ENCODE peak calls at places on chromosomes 7 and 10, in eight cellular contexts. B, N, V, A, R, S, U and J are unnamed samples.

GRCh38 chr7:135169141-135169935 is 1.2 kb downstream of the CYREN start:
- DNase-seq in S (no peak), V (no peak), B (peak; percentile 88), R (peak; percentile 46), A (no peak), U (peak; percentile 82), N (peak; percentile 65), J (no peak)

GRCh38 chr7:99644436-99644835 is 27.7 kb downstream of the ZSCAN25 start:
- DNase-seq in S (no peak), A (no peak), U (no peak), N (no peak), R (no peak), B (no peak), V (no peak), J (no peak)

GRCh38 chr7:14419554-14419953 is 430.1 kb upstream of the ETV1 start:
- DNase-seq in N (no peak), S (no peak), A (no peak), U (no peak), V (no peak), R (no peak), B (no peak), J (no peak)

GRCh38 chr10:16896993-16897392 is 79.8 kb upstream of the RSU1 start:
- DNase-seq in N (no peak), U (no peak), V (no peak), A (no peak), B (no peak), R (no peak), S (no peak), J (no peak)

GRCh38 chr10:122692744-122693143 is 6.9 kb downstream of the C10orf120 start:
- DNase-seq in V (no peak), S (no peak), R (no peak), N (no peak), B (no peak), U (no peak), A (no peak), J (no peak)

GRCh38 chr10:133213641-133214467 is 16.2 kb upstream of the UTF1 start:
- DNase-seq in R (no peak), B (no peak), N (no peak), V (no peak), U (no peak), A (no peak), S (no peak), J (no peak)

GRCh38 chr7:88700725-88701124 is 58.8 kb upstream of the ZNF804B start:
- DNase-seq in N (no peak), S (no peak), A (no peak), R (no peak), U (no peak), V (no peak), B (no peak), J (no peak)

GRCh38 chr7:152307902-152308301 is 127.9 kb downstream of the KMT2C start:
- DNase-seq in V (no peak), U (no peak), A (no peak), S (no peak), R (no peak), B (no peak), N (no peak), J (no peak)

GRCh38 chr10:116084166-116084565 is 188.8 kb downstream of the GFRA1 start:
- DNase-seq in V (peak; percentile 42), A (no peak), B (no peak), S (no peak), R (no peak), N (no peak), U (no peak), J (no peak)

GRCh38 chr10:30284860-30285594 is 64.1 kb downstream of the MTPAP start:
- DNase-seq in V (peak; percentile 3), B (no peak), U (no peak), N (no peak), S (peak; percentile 27), A (no peak), R (no peak), J (peak; percentile 42)

GRCh38 chr7:31443457-31443856 is 70.4 kb upstream of the ITPRID1 start:
- DNase-seq in B (no peak), A (no peak), R (no peak), V (peak; percentile 7), U (no peak), N (peak; percentile 26), S (peak; percentile 39), J (peak; percentile 21)

GRCh38 chr7:74452748-74453320 is 872 bp upstream of the GTF2IRD1 start:
- DNase-seq in A (no peak), N (peak; percentile 65), S (peak; percentile 53), V (no peak), B (no peak), R (no peak), U (no peak), J (no peak)

GRCh38 chr7:12423355-12423994 is 19.8 kb upstream of the VWDE start:
- DNase-seq in V (no peak), U (no peak), S (peak; percentile 23), R (no peak), N (no peak), A (no peak), B (no peak), J (no peak)

GRCh38 chr10:112588225-112588990 is 141.4 kb downstream of the VTI1A start:
- DNase-seq in A (no peak), R (no peak), S (no peak), B (no peak), N (no peak), V (no peak), U (no peak), J (no peak)

GRCh38 chr7:70193514-70193913 is 595.2 kb downstream of the AUTS2 start:
- DNase-seq in A (no peak), B (no peak), S (no peak), R (no peak), V (no peak), N (no peak), U (no peak), J (no peak)

GRCh38 chr10:102408728-102409603 is 9.6 kb downstream of the PSD start:
- DNase-seq in U (no peak), N (no peak), S (peak; percentile 42), R (peak; percentile 47), V (no peak), B (peak; percentile 82), A (peak; percentile 72), J (no peak)

GRCh38 chr10:23293145-23293724 is 51.4 kb downstream of the C10orf67 start:
- DNase-seq in B (no peak), A (no peak), U (peak; percentile 59), N (peak; percentile 53), S (peak; percentile 23), R (no peak), V (no peak), J (peak; percentile 4)

GRCh38 chr10:44471410-44471809 is 86.5 kb upstream of the CXCL12 start:
- DNase-seq in N (no peak), S (no peak), B (no peak), R (no peak), U (no peak), V (no peak), A (no peak), J (no peak)

GRCh38 chr10:43222296-43222695 is 44.6 kb downstream of the RASGEF1A start:
- DNase-seq in N (no peak), U (peak; percentile 44), A (no peak), V (no peak), R (no peak), S (no peak), B (peak; percentile 35), J (no peak)

GRCh38 chr7:139732471-139733167 is 45.2 kb downstream of the HIPK2 start:
- DNase-seq in N (no peak), U (no peak), B (no peak), V (no peak), R (no peak), S (no peak), A (no peak), J (no peak)

GRCh38 chr7:364536-364935 is 74.6 kb downstream of the FOXL3 start:
- DNase-seq in A (no peak), S (no peak), B (peak; percentile 40), U (no peak), V (no peak), N (no peak), R (no peak), J (no peak)

GRCh38 chr10:14325325-14325955 is 5.3 kb downstream of the FRMD4A start:
- DNase-seq in R (peak; percentile 4), B (peak; percentile 66), S (no peak), A (no peak), N (peak; percentile 24), U (peak; percentile 76), V (no peak), J (no peak)

GRCh38 chr10:130997267-130998045 is 314.1 kb downstream of the TCERG1L start:
- DNase-seq in B (no peak), V (no peak), S (no peak), N (no peak), U (no peak), R (no peak), A (no peak), J (no peak)

GRCh38 chr10:99124376-99124775 is 111.3 kb downstream of the HPSE2 start:
- DNase-seq in N (no peak), S (no peak), A (no peak), U (no peak), B (no peak), R (no peak), V (no peak), J (no peak)